ENCODE peak calls at places on chromosomes 5 and 9, in seven cellular contexts. One of them, this sample, is unnamed.

GRCh38 chr9:131276891-131277672 is 772 bp upstream of the FAM78A start:
- DNase-seq in T-cell: no peak
- DNase-seq in osteoblast: peak
- DNase-seq in NCI-H1930: no peak
- DNase-seq in tibial artery: peak
- DNase-seq in NCI-H1417: no peak
- DNase-seq in Calu3: no peak
- DNase-seq in this sample: no peak

GRCh38 chr5:111596705-111597104 is 84.4 kb upstream of the STARD4 start:
- DNase-seq in T-cell: no peak
- DNase-seq in osteoblast: peak
- DNase-seq in NCI-H1930: no peak
- DNase-seq in tibial artery: no peak
- DNase-seq in NCI-H1417: no peak
- DNase-seq in Calu3: no peak
- DNase-seq in this sample: no peak

GRCh38 chr9:91978739-91979414 is 28.8 kb upstream of the ROR2 start:
- DNase-seq in T-cell: no peak
- DNase-seq in osteoblast: peak
- DNase-seq in NCI-H1930: no peak
- DNase-seq in tibial artery: no peak
- DNase-seq in NCI-H1417: peak
- DNase-seq in Calu3: peak
- DNase-seq in this sample: no peak

GRCh38 chr5:74953961-74954720 is 88.0 kb upstream of the FAM169A start:
- DNase-seq in T-cell: no peak
- DNase-seq in osteoblast: peak
- DNase-seq in NCI-H1930: no peak
- DNase-seq in tibial artery: no peak
- DNase-seq in NCI-H1417: no peak
- DNase-seq in Calu3: peak
- DNase-seq in this sample: no peak

GRCh38 chr5:115337882-115338281 is 41.4 kb upstream of the CCDC112 start:
- DNase-seq in T-cell: no peak
- DNase-seq in osteoblast: no peak
- DNase-seq in NCI-H1930: no peak
- DNase-seq in tibial artery: no peak
- DNase-seq in NCI-H1417: no peak
- DNase-seq in Calu3: no peak
- DNase-seq in this sample: no peak

GRCh38 chr5:5061836-5062235 is 78.3 kb upstream of the ADAMTS16 start:
- DNase-seq in T-cell: no peak
- DNase-seq in osteoblast: no peak
- DNase-seq in NCI-H1930: no peak
- DNase-seq in tibial artery: no peak
- DNase-seq in NCI-H1417: no peak
- DNase-seq in Calu3: no peak
- DNase-seq in this sample: no peak

GRCh38 chr5:168315991-168316578 is 24.6 kb downstream of the WWC1 start:
- DNase-seq in T-cell: no peak
- DNase-seq in osteoblast: no peak
- DNase-seq in NCI-H1930: no peak
- DNase-seq in tibial artery: peak
- DNase-seq in NCI-H1417: peak
- DNase-seq in Calu3: peak
- DNase-seq in this sample: no peak

GRCh38 chr9:134324359-134325095 is 1.7 kb upstream of the RXRA start:
- DNase-seq in T-cell: no peak
- DNase-seq in osteoblast: peak
- DNase-seq in NCI-H1930: no peak
- DNase-seq in tibial artery: peak
- DNase-seq in NCI-H1417: no peak
- DNase-seq in Calu3: no peak
- DNase-seq in this sample: no peak

GRCh38 chr5:41275813-41276512 is 62.6 kb upstream of the C6 start:
- DNase-seq in T-cell: no peak
- DNase-seq in osteoblast: no peak
- DNase-seq in NCI-H1930: no peak
- DNase-seq in tibial artery: no peak
- DNase-seq in NCI-H1417: no peak
- DNase-seq in Calu3: no peak
- DNase-seq in this sample: no peak

GRCh38 chr9:93911871-93912554 is 43.1 kb downstream of the BARX1 start:
- DNase-seq in T-cell: no peak
- DNase-seq in osteoblast: peak
- DNase-seq in NCI-H1930: no peak
- DNase-seq in tibial artery: no peak
- DNase-seq in NCI-H1417: peak
- DNase-seq in Calu3: no peak
- DNase-seq in this sample: no peak

GRCh38 chr5:93378073-93378472 is 202.9 kb downstream of the NR2F1-AS1 start:
- DNase-seq in T-cell: no peak
- DNase-seq in osteoblast: no peak
- DNase-seq in NCI-H1930: peak
- DNase-seq in tibial artery: no peak
- DNase-seq in NCI-H1417: no peak
- DNase-seq in Calu3: no peak
- DNase-seq in this sample: no peak